ENCODE peak calls at places on chromosomes 11 and 22, in five cellular contexts. One of them, this sample, is unnamed.

GRCh38 chr22:39514373-39514973 is 5.9 kb upstream of the ATF4 start:
- DNase-seq in HFF-Myc: no peak
- DNase-seq in body of pancreas: peak
- DNase-seq in breast epithelium: no peak
- DNase-seq in fibroblast of lung: no peak
- DNase-seq in this sample: no peak

GRCh38 chr22:46584081-46584903 is 35.9 kb upstream of the GRAMD4 start:
- DNase-seq in HFF-Myc: no peak
- DNase-seq in body of pancreas: no peak
- DNase-seq in breast epithelium: no peak
- DNase-seq in fibroblast of lung: no peak
- DNase-seq in this sample: no peak

GRCh38 chr11:29641201-29641600 is 375.6 kb downstream of the KCNA4 start:
- DNase-seq in HFF-Myc: no peak
- DNase-seq in body of pancreas: no peak
- DNase-seq in breast epithelium: no peak
- DNase-seq in fibroblast of lung: no peak
- DNase-seq in this sample: no peak

GRCh38 chr11:29231586-29231985 is 785.2 kb downstream of the KCNA4 start:
- DNase-seq in HFF-Myc: no peak
- DNase-seq in body of pancreas: no peak
- DNase-seq in breast epithelium: no peak
- DNase-seq in fibroblast of lung: no peak
- DNase-seq in this sample: no peak

GRCh38 chr11:34318111-34319037 is 39.4 kb downstream of the ABTB2 start:
- DNase-seq in HFF-Myc: no peak
- DNase-seq in body of pancreas: no peak
- DNase-seq in breast epithelium: no peak
- DNase-seq in fibroblast of lung: no peak
- DNase-seq in this sample: no peak

GRCh38 chr22:32754413-32755041 is 47.0 kb upstream of the TIMP3 start:
- DNase-seq in HFF-Myc: no peak
- DNase-seq in body of pancreas: peak
- DNase-seq in breast epithelium: no peak
- DNase-seq in fibroblast of lung: peak
- DNase-seq in this sample: no peak

GRCh38 chr22:36027579-36027959 is 1.1 kb downstream of the RBFOX2 start:
- DNase-seq in HFF-Myc: no peak
- DNase-seq in body of pancreas: peak
- DNase-seq in breast epithelium: no peak
- DNase-seq in fibroblast of lung: no peak
- DNase-seq in this sample: no peak

GRCh38 chr22:38230108-38230825 is 28.5 kb downstream of the MAFF start:
- DNase-seq in HFF-Myc: peak
- DNase-seq in body of pancreas: peak
- DNase-seq in breast epithelium: no peak
- DNase-seq in fibroblast of lung: peak
- DNase-seq in this sample: no peak

GRCh38 chr11:85694385-85694980 is 8.5 kb upstream of the CCDC89 start:
- DNase-seq in HFF-Myc: peak
- DNase-seq in body of pancreas: no peak
- DNase-seq in breast epithelium: no peak
- DNase-seq in fibroblast of lung: peak
- DNase-seq in this sample: peak

GRCh38 chr11:78855146-78855545 is 280.5 kb upstream of the NARS2 start:
- DNase-seq in HFF-Myc: no peak
- DNase-seq in body of pancreas: no peak
- DNase-seq in breast epithelium: no peak
- DNase-seq in fibroblast of lung: no peak
- DNase-seq in this sample: no peak

DNA sequence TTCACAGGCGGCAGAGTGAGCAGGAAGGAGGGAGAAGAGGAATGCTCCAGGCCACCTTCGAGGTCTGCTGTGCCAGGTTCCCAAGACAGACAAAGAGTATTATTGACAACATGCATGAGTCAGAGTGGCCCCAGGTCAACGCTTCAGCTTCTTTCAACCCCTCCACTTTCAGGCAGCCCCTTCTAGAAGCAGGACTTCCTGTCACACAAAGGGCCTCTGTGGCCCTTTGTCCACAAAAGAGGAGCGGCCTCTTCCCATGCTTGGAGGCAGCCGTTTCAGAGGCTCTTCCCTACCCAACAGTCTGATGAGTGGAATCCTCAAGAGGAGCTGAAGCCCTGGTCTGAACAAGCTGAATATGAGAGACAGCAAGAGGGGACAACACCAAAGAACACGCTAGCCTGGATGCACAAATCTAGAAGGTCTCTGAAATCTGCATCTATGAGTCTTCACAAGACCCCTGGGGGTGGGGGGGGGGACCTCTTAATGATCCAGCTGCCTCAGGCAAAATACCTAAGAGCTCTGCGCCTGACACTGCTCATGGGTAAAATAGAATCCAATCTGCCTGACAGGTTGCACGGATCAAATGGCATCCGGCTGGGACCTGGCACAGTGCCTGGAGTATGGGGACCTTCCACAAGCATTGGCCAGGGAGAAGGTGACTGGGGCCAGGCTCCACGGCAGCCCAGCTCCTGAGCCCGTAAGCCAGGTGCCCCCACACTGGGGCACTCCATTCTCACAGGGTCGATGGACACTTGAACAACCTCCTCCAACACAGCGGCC is 67.5 kb downstream of the PACSIN2 start:
- DNase-seq in HFF-Myc: no peak
- DNase-seq in body of pancreas: peak
- DNase-seq in breast epithelium: peak
- DNase-seq in fibroblast of lung: no peak
- DNase-seq in this sample: no peak
- TF ChIP-seq CTCF in HFF-Myc: no peak
- TF ChIP-seq CTCF in body of pancreas: no peak
- TF ChIP-seq CTCF in breast epithelium: no peak
- TF ChIP-seq CTCF in fibroblast of lung: no peak
- TF ChIP-seq CTCF in this sample: no peak

GRCh38 chr11:66259225-66259624 is 9.2 kb upstream of the RAB1B start:
- DNase-seq in HFF-Myc: no peak
- DNase-seq in body of pancreas: no peak
- DNase-seq in breast epithelium: no peak
- DNase-seq in fibroblast of lung: no peak
- DNase-seq in this sample: no peak

GRCh38 chr11:66262191-66262590 is 6.2 kb upstream of the RAB1B start:
- DNase-seq in HFF-Myc: no peak
- DNase-seq in body of pancreas: no peak
- DNase-seq in breast epithelium: no peak
- DNase-seq in fibroblast of lung: no peak
- DNase-seq in this sample: no peak

GRCh38 chr11:66259976-66260375 is 8.5 kb upstream of the RAB1B start:
- DNase-seq in HFF-Myc: no peak
- DNase-seq in body of pancreas: no peak
- DNase-seq in breast epithelium: no peak
- DNase-seq in fibroblast of lung: no peak
- DNase-seq in this sample: no peak

GRCh38 chr11:66261578-66261977 is 6.9 kb upstream of the RAB1B start:
- DNase-seq in HFF-Myc: no peak
- DNase-seq in body of pancreas: no peak
- DNase-seq in breast epithelium: no peak
- DNase-seq in fibroblast of lung: no peak
- DNase-seq in this sample: no peak

GRCh38 chr11:66258473-66258893 is 10.0 kb upstream of the RAB1B start:
- DNase-seq in HFF-Myc: no peak
- DNase-seq in body of pancreas: no peak
- DNase-seq in breast epithelium: no peak
- DNase-seq in fibroblast of lung: no peak
- DNase-seq in this sample: no peak
- TF ChIP-seq CTCF in HFF-Myc: no peak
- TF ChIP-seq CTCF in body of pancreas: no peak
- TF ChIP-seq CTCF in breast epithelium: no peak
- TF ChIP-seq CTCF in fibroblast of lung: no peak
- TF ChIP-seq CTCF in this sample: no peak

GRCh38 chr11:76257040-76257730 is 50.9 kb upstream of the WNT11 start:
- DNase-seq in HFF-Myc: no peak
- DNase-seq in body of pancreas: no peak
- DNase-seq in breast epithelium: no peak
- DNase-seq in fibroblast of lung: no peak
- DNase-seq in this sample: no peak
- TF ChIP-seq CTCF in HFF-Myc: no peak
- TF ChIP-seq CTCF in body of pancreas: no peak
- TF ChIP-seq CTCF in breast epithelium: no peak
- TF ChIP-seq CTCF in fibroblast of lung: no peak
- TF ChIP-seq CTCF in this sample: no peak

GRCh38 chr11:76256448-76256847 is 50.1 kb upstream of the WNT11 start:
- DNase-seq in HFF-Myc: no peak
- DNase-seq in body of pancreas: no peak
- DNase-seq in breast epithelium: no peak
- DNase-seq in fibroblast of lung: no peak
- DNase-seq in this sample: no peak
- TF ChIP-seq CTCF in HFF-Myc: no peak
- TF ChIP-seq CTCF in body of pancreas: no peak
- TF ChIP-seq CTCF in breast epithelium: no peak
- TF ChIP-seq CTCF in fibroblast of lung: no peak
- TF ChIP-seq CTCF in this sample: no peak

DNA sequence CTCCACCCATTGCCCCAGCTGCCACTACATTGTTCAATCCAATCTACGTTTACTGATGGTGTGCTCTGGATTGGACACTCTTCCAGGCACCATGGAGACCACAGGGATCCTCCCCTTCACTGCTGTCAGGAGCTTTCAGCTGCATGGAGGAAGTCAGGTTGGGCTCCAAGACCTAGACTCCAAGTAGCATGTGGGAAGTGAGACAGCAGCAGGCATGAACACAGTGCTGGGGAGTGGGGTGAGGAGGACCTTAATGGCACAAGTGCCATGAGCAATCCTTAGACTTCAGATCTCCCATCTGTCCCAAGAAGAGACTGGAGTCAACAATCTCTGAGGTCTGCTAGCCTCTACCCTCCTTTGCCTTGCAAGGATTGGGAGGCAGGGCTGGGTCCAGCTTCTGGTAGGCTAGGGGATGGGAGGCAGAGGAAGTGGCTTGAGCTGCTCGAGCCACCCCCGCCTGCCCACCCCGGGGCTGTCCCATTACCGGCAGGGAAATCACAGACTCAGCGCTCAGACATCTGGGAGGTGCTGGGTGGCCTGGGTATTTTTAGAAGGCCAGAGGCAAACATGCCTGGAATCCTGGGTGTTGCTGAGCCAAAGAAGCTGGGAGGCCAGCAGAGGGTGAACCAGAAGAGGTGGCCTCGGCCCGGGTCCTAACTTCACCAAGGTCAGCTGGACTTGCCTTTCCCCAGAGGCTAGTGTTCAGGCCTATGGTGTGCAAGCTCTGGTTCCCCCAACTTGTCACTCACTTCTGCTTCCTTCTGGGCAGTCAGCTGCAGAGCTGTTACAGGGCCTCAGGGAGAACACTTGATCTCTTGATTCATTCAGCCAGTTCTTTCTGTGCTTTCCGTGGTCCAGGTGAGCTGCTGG is 15.3 kb upstream of the FCHSD2 start:
- DNase-seq in HFF-Myc: no peak
- DNase-seq in body of pancreas: no peak
- DNase-seq in breast epithelium: no peak
- DNase-seq in fibroblast of lung: peak
- DNase-seq in this sample: no peak
- TF ChIP-seq CTCF in HFF-Myc: no peak
- TF ChIP-seq CTCF in body of pancreas: no peak
- TF ChIP-seq CTCF in breast epithelium: no peak
- TF ChIP-seq CTCF in fibroblast of lung: no peak
- TF ChIP-seq CTCF in this sample: no peak

GRCh38 chr11:61510178-61510979 is 1.8 kb downstream of the LRRC10B start:
- DNase-seq in HFF-Myc: no peak
- DNase-seq in body of pancreas: no peak
- DNase-seq in breast epithelium: no peak
- DNase-seq in fibroblast of lung: no peak
- DNase-seq in this sample: no peak

GRCh38 chr11:61509058-61510029 is 795 bp downstream of the LRRC10B start:
- DNase-seq in HFF-Myc: peak
- DNase-seq in body of pancreas: peak
- DNase-seq in breast epithelium: peak
- DNase-seq in fibroblast of lung: peak
- DNase-seq in this sample: no peak

GRCh38 chr11:61505640-61506155 is 2.9 kb upstream of the LRRC10B start:
- DNase-seq in HFF-Myc: no peak
- DNase-seq in body of pancreas: peak
- DNase-seq in breast epithelium: no peak
- DNase-seq in fibroblast of lung: no peak
- DNase-seq in this sample: no peak

GRCh38 chr11:61507012-61507768 is 1.4 kb upstream of the LRRC10B start:
- DNase-seq in HFF-Myc: no peak
- DNase-seq in body of pancreas: no peak
- DNase-seq in breast epithelium: no peak
- DNase-seq in fibroblast of lung: no peak
- DNase-seq in this sample: no peak

DNA sequence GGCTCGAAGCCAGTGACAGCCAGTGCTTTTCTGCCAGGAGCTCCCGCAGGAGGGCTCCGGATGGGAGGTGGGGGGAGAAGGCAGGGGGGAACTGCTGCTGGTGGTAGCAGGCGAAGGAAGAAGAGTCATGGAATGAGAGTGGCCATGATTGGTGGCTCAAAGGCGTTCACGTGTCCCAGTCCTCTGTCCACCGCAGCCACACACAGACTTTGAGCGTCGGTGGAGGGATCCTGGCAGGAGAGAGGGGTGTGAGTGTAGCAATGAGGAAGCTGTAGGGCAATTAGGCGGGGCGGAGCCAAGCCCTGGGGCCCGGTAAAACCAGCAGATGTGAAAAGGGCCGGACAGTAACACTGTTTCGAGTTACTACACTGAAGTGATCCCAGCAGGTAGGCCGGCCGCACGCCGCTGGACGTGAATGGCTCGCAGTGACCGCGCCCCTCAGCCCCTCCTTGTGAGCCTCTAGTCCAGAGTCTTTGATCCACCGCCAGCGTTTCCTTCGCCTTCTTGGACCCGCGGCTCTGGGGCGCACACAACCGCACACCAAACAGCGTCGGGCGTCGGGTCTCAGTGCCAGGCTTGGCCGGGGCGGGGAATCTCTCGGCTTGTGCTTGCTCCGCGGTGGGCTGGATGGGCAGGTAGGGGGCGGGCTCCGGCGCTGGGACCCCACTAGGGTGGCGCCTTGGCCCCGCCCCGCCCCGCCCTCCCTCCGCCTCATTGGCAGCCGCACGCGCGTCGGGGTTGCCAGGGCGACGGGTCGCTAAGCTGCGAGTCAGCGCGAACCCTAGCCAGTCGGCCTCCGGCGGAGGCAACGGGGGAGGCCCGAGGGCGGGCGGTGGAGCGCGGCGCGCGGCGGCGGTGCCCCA is at the start of gene LRRC10B:
- DNase-seq in HFF-Myc: no peak
- DNase-seq in body of pancreas: peak
- DNase-seq in breast epithelium: no peak
- DNase-seq in fibroblast of lung: no peak
- DNase-seq in this sample: no peak
- TF ChIP-seq CTCF in HFF-Myc: no peak
- TF ChIP-seq CTCF in body of pancreas: no peak
- TF ChIP-seq CTCF in breast epithelium: no peak
- TF ChIP-seq CTCF in fibroblast of lung: no peak
- TF ChIP-seq CTCF in this sample: no peak